ENCODE peak calls at places on chromosomes 3 and 15, in four cellular contexts. One of them, this sample, is unnamed.

GRCh38 chr15:57572463-57572862 is 19.2 kb upstream of the MYZAP start:
- DNase-seq in H1: no peak
- DNase-seq in mesenchymal stem cell: no peak
- DNase-seq in IMR-90: no peak
- DNase-seq in this sample: no peak

GRCh38 chr3:33074217-33075067 is 22.5 kb downstream of the GLB1 start:
- DNase-seq in IMR-90: peak; percentile 72
- DNase-seq in mesenchymal stem cell: peak; percentile 68
- DNase-seq in H1: no peak
- DNase-seq in this sample: peak; percentile 71

GRCh38 chr3:66370179-66370578 is 130.6 kb downstream of the LRIG1 start:
- DNase-seq in mesenchymal stem cell: no peak
- DNase-seq in IMR-90: no peak
- DNase-seq in H1: no peak
- DNase-seq in this sample: no peak

GRCh38 chr3:45367451-45367850 is 20.9 kb upstream of the LARS2 start:
- DNase-seq in IMR-90: peak; percentile 94
- DNase-seq in H1: no peak
- DNase-seq in mesenchymal stem cell: peak; percentile 85
- DNase-seq in this sample: peak; percentile 65

GRCh38 chr3:103813955-103814354 is 1379.1 kb downstream of the ZPLD1 start:
- DNase-seq in IMR-90: no peak
- DNase-seq in H1: no peak
- DNase-seq in mesenchymal stem cell: no peak
- DNase-seq in this sample: no peak

GRCh38 chr15:52653451-52653964 is 25.7 kb downstream of the ATOSA start:
- DNase-seq in IMR-90: peak; percentile 85
- DNase-seq in mesenchymal stem cell: peak; percentile 82
- DNase-seq in H1: no peak
- DNase-seq in this sample: no peak

GRCh38 chr15:23616536-23616935 is 31.1 kb downstream of the MAGEL2 start:
- DNase-seq in H1: no peak
- DNase-seq in mesenchymal stem cell: no peak
- DNase-seq in IMR-90: no peak
- DNase-seq in this sample: peak; percentile 4

GRCh38 chr3:176167272-176167671 is 1030.0 kb downstream of the TBL1XR1 start:
- DNase-seq in mesenchymal stem cell: no peak
- DNase-seq in H1: no peak
- DNase-seq in IMR-90: no peak
- DNase-seq in this sample: peak; percentile 47

GRCh38 chr15:72859023-72859756 is 75.6 kb upstream of the ADPGK start:
- DNase-seq in IMR-90: no peak
- DNase-seq in H1: no peak
- DNase-seq in mesenchymal stem cell: no peak
- DNase-seq in this sample: no peak

GRCh38 chr3:193605876-193606275 is 12.9 kb downstream of the OPA1 start:
- DNase-seq in IMR-90: peak; percentile 65
- DNase-seq in mesenchymal stem cell: peak; percentile 77
- DNase-seq in H1: peak; percentile 29
- DNase-seq in this sample: peak; percentile 89

GRCh38 chr15:92813440-92813839 is 86.7 kb upstream of the CHD2 start:
- DNase-seq in mesenchymal stem cell: no peak
- DNase-seq in H1: no peak
- DNase-seq in IMR-90: no peak
- DNase-seq in this sample: no peak

GRCh38 chr15:95684126-95684525 is 646.4 kb upstream of the NR2F2 start:
- DNase-seq in IMR-90: no peak
- DNase-seq in H1: no peak
- DNase-seq in mesenchymal stem cell: no peak
- DNase-seq in this sample: no peak

GRCh38 chr15:101435761-101436160 is 53.7 kb downstream of the PCSK6 start:
- DNase-seq in mesenchymal stem cell: no peak
- DNase-seq in H1: no peak
- DNase-seq in IMR-90: no peak
- DNase-seq in this sample: no peak

GRCh38 chr15:91102546-91103330 is 2.7 kb downstream of the SV2B start:
- DNase-seq in H1: no peak
- DNase-seq in IMR-90: no peak
- DNase-seq in mesenchymal stem cell: no peak
- DNase-seq in this sample: peak; percentile 37

GRCh38 chr15:61097057-61097456 is 132.0 kb downstream of the RORA start:
- DNase-seq in IMR-90: no peak
- DNase-seq in H1: no peak
- DNase-seq in mesenchymal stem cell: no peak
- DNase-seq in this sample: no peak

GRCh38 chr3:68878322-68878721 is 54.0 kb downstream of the TAFA4 start:
- DNase-seq in mesenchymal stem cell: peak; percentile 36
- DNase-seq in IMR-90: peak; percentile 20
- DNase-seq in H1: no peak
- DNase-seq in this sample: peak; percentile 51

GRCh38 chr15:92711457-92711831 is 55.9 kb upstream of the FAM174B start:
- DNase-seq in H1: no peak
- DNase-seq in mesenchymal stem cell: peak; percentile 42
- DNase-seq in IMR-90: no peak
- DNase-seq in this sample: peak; percentile 45

GRCh38 chr15:90126457-90127435 is 24.5 kb upstream of the IDH2 start:
- DNase-seq in H1: no peak
- DNase-seq in mesenchymal stem cell: no peak
- DNase-seq in IMR-90: no peak
- DNase-seq in this sample: peak; percentile 70

GRCh38 chr15:30928076-30928475 is 24.4 kb downstream of the FAN1 start:
- DNase-seq in IMR-90: peak; percentile 61
- DNase-seq in mesenchymal stem cell: no peak
- DNase-seq in H1: no peak
- DNase-seq in this sample: no peak

GRCh38 chr3:170488802-170489201 is 70.1 kb downstream of the CLDN11 start:
- DNase-seq in H1: no peak
- DNase-seq in mesenchymal stem cell: peak; percentile 63
- DNase-seq in IMR-90: peak; percentile 78
- DNase-seq in this sample: peak; percentile 34

GRCh38 chr3:136651585-136651984 is 100.6 kb downstream of the STAG1 start:
- DNase-seq in H1: no peak
- DNase-seq in IMR-90: no peak
- DNase-seq in mesenchymal stem cell: no peak
- DNase-seq in this sample: no peak

GRCh38 chr15:38588672-38589071 is 24.1 kb upstream of the RASGRP1 start:
- DNase-seq in IMR-90: no peak
- DNase-seq in mesenchymal stem cell: no peak
- DNase-seq in H1: no peak
- DNase-seq in this sample: peak; percentile 21

GRCh38 chr15:53158995-53159394 is 368.9 kb upstream of the ONECUT1 start:
- DNase-seq in IMR-90: no peak
- DNase-seq in H1: no peak
- DNase-seq in mesenchymal stem cell: no peak
- DNase-seq in this sample: no peak

GRCh38 chr3:137217733-137218132 is 259.9 kb downstream of the IL20RB start:
- DNase-seq in mesenchymal stem cell: no peak
- DNase-seq in IMR-90: no peak
- DNase-seq in H1: peak; percentile 7
- DNase-seq in this sample: no peak

GRCh38 chr3:5126586-5126985 is 4.5 kb downstream of the ARL8B start:
- DNase-seq in mesenchymal stem cell: peak; percentile 80
- DNase-seq in H1: no peak
- DNase-seq in IMR-90: peak; percentile 12
- DNase-seq in this sample: peak; percentile 63

GRCh38 chr3:5123937-5124336 is 1.8 kb downstream of the ARL8B start:
- DNase-seq in mesenchymal stem cell: no peak
- DNase-seq in H1: no peak
- DNase-seq in IMR-90: no peak
- DNase-seq in this sample: peak; percentile 79

GRCh38 chr3:5120446-5120845 is 1.6 kb upstream of the ARL8B start:
- DNase-seq in H1: no peak
- DNase-seq in IMR-90: no peak
- DNase-seq in mesenchymal stem cell: no peak
- DNase-seq in this sample: peak; percentile 84

GRCh38 chr3:5122030-5122740 is at the start of gene ARL8B:
- DNase-seq in IMR-90: peak; percentile 83
- DNase-seq in H1: peak; percentile 29
- DNase-seq in mesenchymal stem cell: peak; percentile 90
- DNase-seq in this sample: peak; percentile 97

GRCh38 chr3:5122741-5123706 is 932 bp downstream of the ARL8B start:
- DNase-seq in H1: peak; percentile 10
- DNase-seq in IMR-90: peak; percentile 67
- DNase-seq in mesenchymal stem cell: peak; percentile 86
- DNase-seq in this sample: peak; percentile 96
- H3K14ac ChIP-seq in H1: no peak overlapping the region
- H3K14ac ChIP-seq in IMR-90: peak overlapping the region; percentile 7
- H3K14ac ChIP-seq in mesenchymal stem cell: no peak overlapping the region
- H3K14ac ChIP-seq in this sample: peak overlapping the region; percentile 97

GRCh38 chr15:67967871-67968423 is 86.2 kb upstream of the PIAS1 start:
- DNase-seq in H1: no peak
- DNase-seq in IMR-90: peak; percentile 47
- DNase-seq in mesenchymal stem cell: peak; percentile 77
- DNase-seq in this sample: peak; percentile 28
- H3K14ac ChIP-seq in H1: no peak overlapping the region
- H3K14ac ChIP-seq in IMR-90: peak overlapping the region; percentile 49
- H3K14ac ChIP-seq in mesenchymal stem cell: no peak overlapping the region
- H3K14ac ChIP-seq in this sample: no peak overlapping the region

GRCh38 chr15:100112061-100112420 is 229.7 kb downstream of the ADAMTS17 start:
- DNase-seq in IMR-90: no peak
- DNase-seq in H1: no peak
- DNase-seq in mesenchymal stem cell: no peak
- DNase-seq in this sample: no peak
- H3K14ac ChIP-seq in IMR-90: peak overlapping the region; percentile 92
- H3K14ac ChIP-seq in H1: no peak overlapping the region
- H3K14ac ChIP-seq in mesenchymal stem cell: no peak overlapping the region
- H3K14ac ChIP-seq in this sample: no peak overlapping the region

GRCh38 chr3:164814106-164814505 is 264.2 kb downstream of the SI start:
- DNase-seq in mesenchymal stem cell: no peak
- DNase-seq in IMR-90: no peak
- DNase-seq in H1: no peak
- DNase-seq in this sample: no peak

DNA sequence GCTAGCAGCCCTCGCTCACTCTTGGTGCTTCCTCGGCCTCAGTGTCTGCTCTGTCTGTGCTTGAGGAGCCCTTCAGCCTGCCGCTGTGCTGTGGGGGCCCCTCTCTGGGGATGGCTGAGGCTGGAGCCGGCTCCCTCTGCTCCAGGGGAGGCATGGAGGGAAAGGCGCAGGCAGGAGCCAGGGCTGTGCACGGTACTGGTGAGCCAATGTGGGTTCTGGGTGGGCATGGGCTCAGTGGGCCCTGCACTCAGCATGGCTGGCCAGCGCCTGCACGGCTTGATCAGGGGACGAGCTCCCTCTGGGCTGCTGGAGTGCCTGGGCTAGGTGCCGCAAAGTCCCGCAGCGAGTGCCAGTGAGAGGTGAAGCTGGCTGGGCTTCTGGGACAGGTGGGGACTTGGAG is 260.0 kb downstream of the SI start:
- DNase-seq in mesenchymal stem cell: no peak
- DNase-seq in IMR-90: no peak
- DNase-seq in H1: no peak
- DNase-seq in this sample: no peak
- H3K14ac ChIP-seq in mesenchymal stem cell: no peak overlapping the region
- H3K14ac ChIP-seq in IMR-90: no peak overlapping the region
- H3K14ac ChIP-seq in H1: no peak overlapping the region
- H3K14ac ChIP-seq in this sample: no peak overlapping the region

GRCh38 chr3:13288732-13289718 is 131.1 kb downstream of the NUP210 start:
- DNase-seq in H1: no peak
- DNase-seq in mesenchymal stem cell: peak; percentile 7
- DNase-seq in IMR-90: peak; percentile 3
- DNase-seq in this sample: no peak

GRCh38 chr3:13287833-13288232 is 132.3 kb downstream of the NUP210 start:
- DNase-seq in H1: no peak
- DNase-seq in IMR-90: no peak
- DNase-seq in mesenchymal stem cell: no peak
- DNase-seq in this sample: no peak

GRCh38 chr3:13292371-13292770 is 127.8 kb downstream of the NUP210 start:
- DNase-seq in IMR-90: no peak
- DNase-seq in H1: no peak
- DNase-seq in mesenchymal stem cell: no peak
- DNase-seq in this sample: no peak

GRCh38 chr3:13290941-13291340 is 129.2 kb downstream of the NUP210 start:
- DNase-seq in mesenchymal stem cell: no peak
- DNase-seq in IMR-90: no peak
- DNase-seq in H1: no peak
- DNase-seq in this sample: no peak

GRCh38 chr3:13289771-13290285 is 130.3 kb downstream of the NUP210 start:
- DNase-seq in IMR-90: no peak
- DNase-seq in mesenchymal stem cell: no peak
- DNase-seq in H1: no peak
- DNase-seq in this sample: no peak
- H3K14ac ChIP-seq in IMR-90: no peak overlapping the region
- H3K14ac ChIP-seq in mesenchymal stem cell: no peak overlapping the region
- H3K14ac ChIP-seq in H1: no peak overlapping the region
- H3K14ac ChIP-seq in this sample: no peak overlapping the region